ENCODE peak calls at places on chromosomes 12 and 14, in six cellular contexts. L, Q, O, I, P and M are unnamed samples. For H3K27me3, the result is how much of the 10 kb centered on the place peaks cover.

GRCh38 chr14:103118019-103118662 is 5.1 kb upstream of the TNFAIP2 start:
- DNase-seq in L (peak), Q (no peak), O (no peak), I (peak), P (peak), M (peak)

GRCh38 chr14:24051789-24052655 is at the start of gene CARMIL3:
- DNase-seq in L (peak), Q (no peak), O (peak), I (peak), P (peak), M (peak)

GRCh38 chr12:126404293-126404851 is 1339.1 kb downstream of the AACS start:
- DNase-seq in L (no peak), Q (no peak), O (no peak), I (no peak), P (no peak), M (no peak)

GRCh38 chr12:114926341-114926740 is 242.4 kb upstream of the TBX3 start:
- DNase-seq in L (no peak), Q (no peak), O (no peak), I (no peak), P (no peak), M (no peak)

GRCh38 chr14:42110167-42110566 is 503.5 kb downstream of the LRFN5 start:
- DNase-seq in L (peak), Q (peak), O (no peak), I (no peak), P (no peak), M (no peak)

GRCh38 chr12:97159397-97159796 is 252.3 kb downstream of the NEDD1 start:
- DNase-seq in L (no peak), Q (no peak), O (no peak), I (no peak), P (no peak), M (no peak)

GRCh38 chr14:64878775-64879634 is 702 bp downstream of the SPTB start:
- DNase-seq in L (no peak), Q (no peak), O (peak), I (peak), P (no peak), M (peak)

GRCh38 chr12:122106891-122107660 is 28.5 kb downstream of the MLXIP start:
- DNase-seq in L (peak), Q (no peak), O (peak), I (no peak), P (no peak), M (peak)

GRCh38 chr14:65369560-65369959 is 43.0 kb upstream of the FUT8 start:
- DNase-seq in L (no peak), Q (no peak), O (no peak), I (no peak), P (no peak), M (no peak)

GRCh38 chr12:31896514-31897039 is 62.6 kb upstream of the RESF1 start:
- DNase-seq in L (peak), Q (peak), O (peak), I (no peak), P (peak), M (peak)

GRCh38 chr14:103103461-103104388 is 9.2 kb downstream of the EXOC3L4 start:
- DNase-seq in L (peak), Q (peak), O (peak), I (peak), P (no peak), M (peak)

GRCh38 chr12:27575780-27576154 is 51.8 kb downstream of the PPFIBP1 start:
- DNase-seq in L (no peak), Q (no peak), O (no peak), I (no peak), P (no peak), M (no peak)

GRCh38 chr14:24070285-24071143 is 848 bp upstream of the CPNE6 start:
- DNase-seq in L (no peak), Q (no peak), O (no peak), I (no peak), P (no peak), M (no peak)

GRCh38 chr14:89422952-89423345 is 5.9 kb upstream of the FOXN3 start:
- DNase-seq in L (no peak), Q (no peak), O (no peak), I (no peak), P (no peak), M (no peak)

GRCh38 chr14:73472182-73473114 is 14.1 kb upstream of the NUMB start:
- DNase-seq in L (peak), Q (peak), O (no peak), I (no peak), P (no peak), M (no peak)

GRCh38 chr12:10293151-10293550 is 14.5 kb upstream of the KLRD1 start:
- DNase-seq in L (no peak), Q (no peak), O (no peak), I (no peak), P (no peak), M (no peak)

GRCh38 chr14:32696325-32697101 is 242.2 kb upstream of the NPAS3 start:
- DNase-seq in L (no peak), Q (no peak), O (no peak), I (no peak), P (no peak), M (no peak)

GRCh38 chr14:21238823-21239518 is 30.3 kb downstream of the HNRNPC start:
- DNase-seq in L (no peak), Q (no peak), O (no peak), I (no peak), P (no peak), M (no peak)

GRCh38 chr14:68718033-68718725 is 74.7 kb downstream of the ZFP36L1 start:
- DNase-seq in L (no peak), Q (no peak), O (no peak), I (no peak), P (no peak), M (no peak)

GRCh38 chr14:36129181-36129580 is 47.3 kb downstream of the PTCSC3 start:
- DNase-seq in L (no peak), Q (peak), O (no peak), I (no peak), P (no peak), M (no peak)

GRCh38 chr14:60646202-60646886 is 2.9 kb downstream of the SIX1 start:
- DNase-seq in L (no peak), Q (peak), O (no peak), I (peak), P (no peak), M (no peak)

GRCh38 chr12:104955703-104956102 is 2.4 kb downstream of the SLC41A2 start:
- DNase-seq in L (no peak), Q (no peak), O (no peak), I (no peak), P (no peak), M (no peak)

GRCh38 chr12:113230315-113231274 is 9.3 kb downstream of the TPCN1 start:
- DNase-seq in L (peak), Q (no peak), O (no peak), I (peak), P (no peak), M (peak)

GRCh38 chr12:132478433-132478803 is 11.5 kb upstream of the FBRSL1 start:
- DNase-seq in L (no peak), Q (no peak), O (no peak), I (no peak), P (no peak), M (no peak)

GRCh38 chr12:113120670-113121370 is 14.7 kb downstream of the RASAL1 start:
- DNase-seq in L (no peak), Q (no peak), O (no peak), I (no peak), P (no peak), M (no peak)

GRCh38 chr14:55705651-55706340 is 125.8 kb downstream of the KTN1 start:
- DNase-seq in L (no peak), Q (peak), O (peak), I (no peak), P (no peak), M (no peak)

GRCh38 chr12:127278351-127278750 is 988.6 kb upstream of the TMEM132C start:
- DNase-seq in L (no peak), Q (no peak), O (no peak), I (no peak), P (no peak), M (no peak)

GRCh38 chr12:41619705-41620104 is 431.6 kb downstream of the PDZRN4 start:
- DNase-seq in L (no peak), Q (no peak), O (no peak), I (no peak), P (no peak), M (no peak)

GRCh38 chr14:98323850-98324249 is 948.1 kb downstream of the BCL11B start:
- DNase-seq in L (no peak), Q (no peak), O (no peak), I (no peak), P (no peak), M (no peak)

GRCh38 chr12:58491296-58491695 is 429.0 kb downstream of the LRIG3 start:
- DNase-seq in L (no peak), Q (peak), O (no peak), I (no peak), P (no peak), M (no peak)

GRCh38 chr14:95774265-95775160 is 60.6 kb upstream of the TCL1A start:
- DNase-seq in L (peak), Q (peak), O (peak), I (no peak), P (peak), M (no peak)

GRCh38 chr12:15541996-15542631 is 219.8 kb downstream of the PTPRO start:
- DNase-seq in L (peak), Q (no peak), O (no peak), I (no peak), P (no peak), M (no peak)

GRCh38 chr12:68224613-68225285 is 861 bp downstream of the IL26 start:
- DNase-seq in L (peak), Q (peak), O (no peak), I (no peak), P (no peak), M (no peak)

GRCh38 chr12:45721374-45721773 is 8.1 kb upstream of the ARID2 start:
- DNase-seq in L (no peak), Q (no peak), O (no peak), I (no peak), P (no peak), M (no peak)

GRCh38 chr14:61454545-61454944 is 133.2 kb downstream of the PRKCH start:
- DNase-seq in L (no peak), Q (no peak), O (peak), I (peak), P (no peak), M (peak)

GRCh38 chr12:49707812-49708147 is 575 bp upstream of the FMNL3 start:
- DNase-seq in L (no peak), Q (no peak), O (no peak), I (no peak), P (no peak), M (no peak)
- H3K4me3 ChIP-seq in L (no peak), Q (no peak), O (no peak), I (peak), P (no peak), M (no peak)

GRCh38 chr12:49792181-49792970 is 35.8 kb downstream of the NCKAP5L start:
- DNase-seq in L (no peak), Q (no peak), O (no peak), I (no peak), P (no peak), M (no peak)
- TF ChIP-seq CTCF in L (no peak), Q (no peak), O (no peak), I (no peak), P (no peak), M (no peak)

GRCh38 chr12:3560295-3560620 is 69.3 kb downstream of the PRMT8 start:
- DNase-seq in L (no peak), Q (no peak), O (no peak), I (no peak), P (no peak), M (no peak)

GRCh38 chr12:3558255-3558654 is 67.3 kb downstream of the PRMT8 start:
- DNase-seq in L (no peak), Q (no peak), O (no peak), I (no peak), P (no peak), M (no peak)

GRCh38 chr12:3558854-3559253 is 67.9 kb downstream of the PRMT8 start:
- DNase-seq in L (no peak), Q (no peak), O (no peak), I (no peak), P (no peak), M (no peak)

GRCh38 chr12:3557791-3558190 is 66.8 kb downstream of the PRMT8 start:
- DNase-seq in L (no peak), Q (no peak), O (no peak), I (no peak), P (no peak), M (no peak)

GRCh38 chr12:3559601-3560294 is 68.7 kb downstream of the PRMT8 start:
- DNase-seq in L (no peak), Q (no peak), O (no peak), I (no peak), P (no peak), M (no peak)
- H3K27me3 ChIP-seq in L (under half), Q (under half), O (under half), I (under half), P (under half), M (under half)

GRCh38 chr14:71933026-71933587 is 878 bp downstream of the RGS6 start:
- DNase-seq in L (peak), Q (peak), O (no peak), I (no peak), P (no peak), M (peak)
- H3K4me3 ChIP-seq in L (peak), Q (no peak), O (no peak), I (peak), P (peak), M (peak)

DNA sequence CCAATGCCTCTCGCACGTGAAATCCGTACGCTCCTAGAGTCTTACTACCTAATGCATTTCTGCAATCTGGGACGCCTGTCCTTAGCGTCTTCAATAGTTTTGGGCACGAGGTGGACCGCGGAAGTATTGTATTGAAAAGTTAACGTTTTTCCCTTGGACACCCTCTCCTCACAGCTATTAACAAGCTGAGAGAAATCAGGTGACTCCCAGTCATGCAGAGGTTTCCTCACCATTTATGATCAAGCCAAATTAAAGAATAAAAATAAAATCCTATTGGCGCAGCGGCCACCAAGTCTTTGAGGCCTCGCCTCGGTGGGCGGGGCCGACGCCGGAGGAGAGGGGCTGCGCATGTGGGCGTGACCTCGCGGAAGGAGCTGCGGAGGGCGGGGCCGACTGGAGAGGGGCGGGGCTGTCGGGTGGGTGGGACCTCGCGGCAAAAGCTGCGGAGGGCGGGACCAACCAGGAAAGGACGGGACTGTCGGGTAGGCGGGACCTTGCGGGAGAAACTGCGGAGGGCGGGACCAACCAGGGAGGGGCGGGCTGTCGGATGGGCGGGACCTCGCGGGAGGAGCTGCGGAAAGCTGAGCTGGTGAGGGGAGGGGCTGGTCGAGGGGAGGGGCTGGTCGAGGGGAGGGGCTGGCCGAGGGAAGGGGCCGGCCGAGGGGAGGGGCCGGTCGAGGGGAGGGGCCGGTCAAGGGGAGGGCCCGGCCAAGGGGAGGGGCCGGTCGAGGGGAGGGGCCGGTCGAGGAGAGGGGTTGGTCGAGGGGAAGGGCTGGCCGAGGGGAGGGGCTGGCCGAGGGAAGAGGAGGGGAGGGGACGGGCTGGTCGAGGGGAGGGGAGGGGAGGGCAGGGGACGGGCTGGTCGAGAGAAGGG is 1.1 kb upstream of the PPP2R5C start:
- DNase-seq in L (peak), Q (peak), O (peak), I (peak), P (peak), M (peak)
- TF ChIP-seq CTCF in L (no peak), Q (no peak), O (no peak), I (no peak), P (no peak), M (no peak)

DNA sequence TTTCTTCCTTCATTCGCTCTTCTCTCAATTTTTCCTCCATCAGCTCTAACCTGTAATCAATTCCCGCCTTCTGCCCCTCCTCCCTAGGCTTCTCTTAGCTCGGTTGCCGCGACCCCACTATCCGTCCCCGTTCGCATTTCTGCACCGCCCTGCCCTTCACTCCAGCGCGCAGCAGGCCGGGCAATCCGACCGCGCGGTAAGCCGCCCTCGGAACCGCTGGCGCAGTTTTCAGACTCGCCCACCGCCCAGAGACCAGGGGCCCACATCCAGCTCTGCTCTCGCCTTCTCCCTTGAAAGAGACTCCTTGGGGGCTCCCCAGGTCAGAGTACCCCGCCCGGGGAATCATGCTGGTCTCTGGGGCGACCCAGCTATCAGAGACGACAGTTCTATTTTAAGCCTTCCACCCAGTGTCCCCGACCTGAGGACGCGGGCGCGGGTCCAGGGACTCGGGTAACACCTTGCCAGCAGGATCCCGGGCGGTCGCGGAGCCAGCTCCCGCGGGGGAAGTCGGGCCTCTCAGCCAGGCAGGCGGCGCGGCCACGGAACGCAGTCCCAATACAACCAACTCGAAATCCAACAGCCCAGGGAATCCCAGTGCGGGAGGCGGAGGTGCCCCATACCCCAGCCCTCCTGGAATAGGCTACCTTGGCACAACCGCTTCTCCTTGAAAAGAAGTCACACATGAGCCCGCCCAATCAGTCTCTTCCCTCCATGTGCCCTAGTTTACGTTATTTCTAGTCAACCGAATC is 5.7 kb upstream of the SLC38A4 start:
- DNase-seq in L (peak), Q (no peak), O (peak), I (peak), P (no peak), M (peak)
- H3K27me3 ChIP-seq in L (half or more), Q (under half), O (under half), I (under half), P (under half), M (under half)

GRCh38 chr12:11540615-11541014 is 108.9 kb upstream of the ETV6 start:
- DNase-seq in L (no peak), Q (no peak), O (no peak), I (no peak), P (no peak), M (no peak)

GRCh38 chr12:11540156-11540555 is 109.3 kb upstream of the ETV6 start:
- DNase-seq in L (no peak), Q (no peak), O (no peak), I (no peak), P (no peak), M (no peak)

GRCh38 chr12:11543513-11544168 is 105.8 kb upstream of the ETV6 start:
- DNase-seq in L (no peak), Q (peak), O (no peak), I (no peak), P (no peak), M (no peak)

GRCh38 chr12:11542599-11542998 is 106.9 kb upstream of the ETV6 start:
- DNase-seq in L (peak), Q (no peak), O (no peak), I (no peak), P (no peak), M (no peak)

DNA sequence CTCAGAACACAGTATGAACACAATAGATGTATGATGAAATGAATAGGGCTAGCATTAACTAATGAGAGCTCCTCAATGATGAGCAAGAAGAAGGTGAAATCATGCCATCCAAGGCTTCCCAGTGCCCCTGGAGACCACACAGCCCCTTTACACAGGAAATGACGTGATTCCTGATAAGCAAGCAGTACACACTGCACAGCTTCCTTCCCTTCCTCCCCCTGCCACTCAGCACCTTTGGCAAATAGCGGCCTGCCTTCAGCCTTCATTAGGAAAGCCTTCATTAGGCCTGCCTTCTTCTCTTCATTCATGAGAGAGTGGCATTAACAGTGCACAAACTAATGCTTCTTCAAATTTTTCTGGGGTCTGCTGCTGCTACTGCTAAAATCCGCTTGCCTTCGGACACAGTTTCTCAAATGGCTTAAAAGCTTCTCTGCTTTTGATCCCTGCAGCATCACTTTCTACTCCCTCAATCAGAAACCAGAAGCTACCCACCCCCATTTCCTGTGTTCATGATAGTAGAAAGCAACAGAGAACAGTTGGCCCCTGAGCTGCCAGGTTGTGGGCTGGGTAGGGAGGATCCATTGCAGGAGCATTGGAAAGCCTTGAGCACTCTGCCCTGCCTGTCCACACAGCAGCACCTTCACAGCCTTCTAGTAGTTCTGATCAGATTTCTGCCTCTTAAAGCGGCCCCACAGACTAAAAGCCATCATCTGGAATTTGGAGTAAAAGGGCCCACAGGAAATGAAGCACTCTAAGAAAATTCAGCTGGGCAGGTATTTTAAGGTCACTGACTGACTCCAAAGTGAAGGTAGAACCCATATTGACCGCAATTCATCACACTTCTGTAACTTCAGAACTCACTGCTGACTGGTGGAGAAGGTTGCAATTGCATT is 103.8 kb upstream of the ETV6 start:
- DNase-seq in L (peak), Q (no peak), O (no peak), I (no peak), P (no peak), M (no peak)
- H3K4me3 ChIP-seq in L (no peak), Q (no peak), O (no peak), I (no peak), P (no peak), M (no peak)